ENCODE peak calls at places on chromosome 15, in five cellular contexts. X is left lung, T is PC-9, M is hepatocyte, R is AG04450. P is an unnamed sample.

GRCh38 chr15:85642693-85643058 is 152.0 kb downstream of the KLHL25 start:
- DNase-seq in R (no peak), M (peak; percentile 35), T (no peak), X (peak; percentile 55), P (no peak)

GRCh38 chr15:51907136-51907862 is 64.3 kb downstream of the LEO1 start:
- DNase-seq in R (no peak), M (peak; percentile 81), T (peak; percentile 83), X (peak; percentile 63), P (peak; percentile 80)

GRCh38 chr15:50244153-50244552 is 21.4 kb downstream of the HDC start:
- DNase-seq in M (no peak), X (no peak), T (no peak), R (no peak), P (no peak)

GRCh38 chr15:48507416-48508065 is 138.0 kb downstream of the FBN1 start:
- DNase-seq in R (peak; percentile 11), M (peak; percentile 71), T (peak; percentile 4), X (no peak), P (peak; percentile 22)

GRCh38 chr15:74315626-74316025 is 51.8 kb downstream of the CYP11A1 start:
- DNase-seq in X (no peak), T (no peak), R (no peak), M (no peak), P (no peak)

GRCh38 chr15:85886345-85886935 is 91.7 kb upstream of the KLHL25 start:
- DNase-seq in T (no peak), X (no peak), R (no peak), M (no peak), P (no peak)

GRCh38 chr15:38991701-38992100 is 427.1 kb upstream of the RASGRP1 start:
- DNase-seq in X (no peak), T (peak; percentile 37), M (no peak), R (no peak), P (no peak)

GRCh38 chr15:47736123-47736786 is 18.9 kb downstream of the SEMA6D start:
- DNase-seq in T (no peak), M (no peak), R (no peak), X (no peak), P (no peak)

GRCh38 chr15:53209396-53210042 is 419.4 kb upstream of the ONECUT1 start:
- DNase-seq in T (no peak), R (no peak), M (no peak), X (no peak), P (no peak)

GRCh38 chr15:64897345-64897985 is 14.2 kb upstream of the ANKDD1A start:
- DNase-seq in T (peak; percentile 62), X (peak; percentile 82), R (no peak), M (peak; percentile 66), P (peak; percentile 24)

GRCh38 chr15:66702035-66702769 is at the start of gene SMAD6:
- DNase-seq in X (peak; percentile 97), M (peak; percentile 98), R (peak; percentile 94), T (peak; percentile 93), P (peak; percentile 97)

GRCh38 chr15:64975390-64975789 is 14.3 kb downstream of the SPG21 start:
- DNase-seq in T (no peak), R (no peak), M (no peak), X (no peak), P (no peak)

GRCh38 chr15:100230784-100231183 is 111.0 kb downstream of the ADAMTS17 start:
- DNase-seq in M (no peak), T (no peak), R (no peak), X (no peak), P (no peak)

GRCh38 chr15:74442063-74442462 is 8.3 kb upstream of the SEMA7A start:
- DNase-seq in R (no peak), T (no peak), M (no peak), X (peak; percentile 10), P (no peak)

GRCh38 chr15:39209548-39210211 is 371.2 kb upstream of the THBS1 start:
- DNase-seq in R (no peak), T (no peak), X (no peak), M (no peak), P (no peak)

GRCh38 chr15:80093854-80094418 is 34.5 kb downstream of the ZFAND6 start:
- DNase-seq in X (peak; percentile 38), T (no peak), R (no peak), M (peak; percentile 44), P (peak; percentile 11)

GRCh38 chr15:95059346-95059905 is 828.1 kb downstream of the MCTP2 start:
- DNase-seq in M (no peak), X (no peak), R (no peak), T (no peak), P (no peak)

GRCh38 chr15:41494190-41494921 is 682 bp downstream of the ITPKA start:
- DNase-seq in T (peak; percentile 40), R (no peak), M (peak; percentile 69), X (no peak), P (peak; percentile 25)

GRCh38 chr15:92839696-92840095 is 60.4 kb upstream of the CHD2 start:
- DNase-seq in M (no peak), T (no peak), R (no peak), X (no peak), P (no peak)

GRCh38 chr15:72113347-72114031 is 4.5 kb downstream of the MYO9A start:
- DNase-seq in M (no peak), R (no peak), T (no peak), X (no peak), P (no peak)

GRCh38 chr15:29790607-29791006 is 31.7 kb downstream of the TJP1 start:
- DNase-seq in X (no peak), M (no peak), T (no peak), R (no peak), P (no peak)

GRCh38 chr15:68303560-68304436 is 26.3 kb downstream of the FEM1B start:
- DNase-seq in R (no peak), X (no peak), T (no peak), M (no peak), P (no peak)

GRCh38 chr15:78749831-78750230 is 61.4 kb downstream of the ADAMTS7 start:
- DNase-seq in M (no peak), X (peak; percentile 30), T (no peak), R (no peak), P (no peak)

GRCh38 chr15:97052526-97052925 is 722.0 kb downstream of the NR2F2 start:
- DNase-seq in T (no peak), X (no peak), R (no peak), M (no peak), P (no peak)
- TF ChIP-seq CTCF in T (no peak), X (no peak), R (no peak), M (no peak), P (no peak)

GRCh38 chr15:61318802-61319201 is 89.7 kb upstream of the RORA start:
- DNase-seq in X (no peak), M (no peak), R (no peak), T (no peak), P (no peak)
- TF ChIP-seq CTCF in X (no peak), M (no peak), R (no peak), T (no peak), P (no peak)

DNA sequence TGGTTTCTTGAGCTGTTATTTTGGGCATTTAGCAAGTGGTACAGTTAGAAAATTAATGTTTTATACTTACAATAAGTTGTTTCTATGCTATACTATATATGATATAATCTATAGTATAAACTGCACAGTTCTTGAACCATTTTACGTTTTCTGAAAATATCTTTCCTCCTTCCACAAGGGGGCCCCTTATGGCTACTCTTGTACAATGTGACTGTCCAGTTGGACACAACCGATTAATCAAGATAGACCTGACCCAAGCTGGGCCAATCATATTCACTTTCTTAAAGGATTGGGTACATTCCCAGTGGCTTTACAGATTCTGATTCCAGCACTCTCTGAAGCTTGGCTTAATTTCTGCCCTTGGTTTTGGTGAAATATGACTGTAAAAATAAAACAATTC is 953.4 kb downstream of the AGBL1 start:
- DNase-seq in T (no peak), R (no peak), M (peak; percentile 11), X (no peak), P (no peak)
- TF ChIP-seq CTCF in T (peak; percentile 27), R (peak; percentile 48), M (peak; percentile 42), X (no peak), P (no peak)

DNA sequence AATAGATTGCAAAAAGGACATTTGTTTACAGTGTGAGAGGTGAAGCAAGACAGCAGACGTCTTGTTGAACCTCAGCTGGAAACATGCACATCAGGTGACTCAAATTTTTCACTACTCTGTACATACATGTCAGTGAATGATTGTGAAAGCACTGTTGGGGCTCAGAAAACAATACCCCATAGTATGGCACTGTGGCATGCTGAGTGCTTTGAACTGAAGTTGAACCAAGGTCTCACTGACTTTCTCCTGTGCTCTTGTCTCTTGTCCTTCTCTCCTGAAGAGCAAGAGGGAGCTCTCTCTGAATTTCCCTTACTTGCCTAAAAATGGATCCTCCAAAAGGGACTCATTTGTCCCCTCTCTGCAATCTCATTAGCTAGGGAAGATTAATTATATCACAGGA is 24.5 kb upstream of the NEDD4 start:
- DNase-seq in M (no peak), T (no peak), R (no peak), X (no peak), P (no peak)
- TF ChIP-seq CTCF in M (no peak), T (no peak), R (no peak), X (no peak), P (peak; percentile 13)

GRCh38 chr15:71109130-71109529 is 6.1 kb upstream of the THSD4 start:
- DNase-seq in M (no peak), R (no peak), T (no peak), X (no peak), P (no peak)
- TF ChIP-seq CTCF in M (peak; percentile 30), R (peak; percentile 38), T (no peak), X (no peak), P (no peak)

GRCh38 chr15:63124506-63124905 is 2.8 kb downstream of the LACTB start:
- DNase-seq in X (no peak), R (no peak), T (no peak), M (no peak), P (no peak)
- TF ChIP-seq CTCF in X (no peak), R (no peak), T (no peak), M (no peak), P (no peak)